ENCODE peak calls at places on chromosomes 5 and 9, in four cellular contexts. H is fibroblast of lung, T is HepG2, U is H1. N is an unnamed sample. For H3K79me2, the result is how much of the 10 kb centered on the place peaks cover.

GRCh38 chr9:124008855-124009834 is 2.4 kb upstream of the LHX2 start:
- DNase-seq in U (no peak), H (no peak), T (no peak), N (no peak)

GRCh38 chr9:93962561-93963440 is 7.6 kb upstream of the BARX1 start:
- DNase-seq in H (peak), U (no peak), T (peak), N (peak)

GRCh38 chr5:127536687-127537086 is 19.2 kb downstream of the PRRC1 start:
- DNase-seq in H (peak), T (no peak), U (no peak), N (no peak)

GRCh38 chr9:88905506-88905905 is 85.8 kb upstream of the S1PR3 start:
- DNase-seq in T (no peak), U (no peak), H (peak), N (no peak)

GRCh38 chr9:32928145-32928763 is 73.2 kb downstream of the APTX start:
- DNase-seq in H (peak), T (no peak), U (no peak), N (no peak)

GRCh38 chr5:69209607-69210006 is 20.2 kb downstream of the CENPH start:
- DNase-seq in H (no peak), T (no peak), U (no peak), N (no peak)

GRCh38 chr9:72524820-72525539 is 3.6 kb downstream of the TMC1 start:
- DNase-seq in U (peak), T (no peak), H (peak), N (peak)

GRCh38 chr5:88952344-88952743 is 69.4 kb upstream of the MEF2C start:
- DNase-seq in U (no peak), H (peak), T (no peak), N (peak)

GRCh38 chr5:172932313-172933017 is 26.8 kb upstream of the RPL26L1 start:
- DNase-seq in T (peak), U (no peak), H (peak), N (peak)

GRCh38 chr9:135526089-135526729 is 5.0 kb downstream of the LCN1 start:
- DNase-seq in H (no peak), U (no peak), T (no peak), N (no peak)

GRCh38 chr9:113349044-113349433 is 302 bp upstream of the BSPRY start:
- DNase-seq in U (no peak), T (no peak), H (no peak), N (no peak)

GRCh38 chr9:107732781-107733529 is 243.4 kb upstream of the KLF4 start:
- DNase-seq in U (no peak), T (no peak), H (peak), N (no peak)

GRCh38 chr9:120389867-120390266 is 190.1 kb downstream of the CDK5RAP2 start:
- DNase-seq in H (no peak), T (no peak), U (no peak), N (no peak)

GRCh38 chr5:3103241-3103855 is 351.9 kb upstream of the IRX2 start:
- DNase-seq in U (no peak), H (no peak), T (no peak), N (no peak)

GRCh38 chr9:113219972-113220371 is 1.1 kb downstream of the FKBP15 start:
- DNase-seq in U (no peak), H (peak), T (no peak), N (no peak)

GRCh38 chr9:14706530-14707140 is 13.4 kb upstream of the ZDHHC21 start:
- DNase-seq in H (no peak), U (no peak), T (no peak), N (no peak)

GRCh38 chr9:96612105-96612965 is 7.3 kb downstream of the CDC14B start:
- DNase-seq in H (peak), U (no peak), T (peak), N (no peak)

GRCh38 chr5:116543501-116543900 is 31.1 kb downstream of the SEMA6A start:
- DNase-seq in T (no peak), U (no peak), H (peak), N (no peak)

GRCh38 chr5:143837306-143837848 is 25.4 kb downstream of the HMHB1 start:
- DNase-seq in T (no peak), H (peak), U (no peak), N (no peak)

GRCh38 chr5:60585618-60586017 is 114.3 kb downstream of the DEPDC1B start:
- DNase-seq in T (no peak), U (no peak), H (no peak), N (no peak)

GRCh38 chr5:55141945-55142690 is 17.9 kb upstream of the GPX8 start:
- DNase-seq in H (no peak), U (no peak), T (no peak), N (no peak)

GRCh38 chr5:66769839-66770617 is 173.8 kb downstream of the MAST4 start:
- DNase-seq in T (peak), H (peak), U (peak), N (no peak)

GRCh38 chr9:33161011-33161588 is 6.0 kb downstream of the B4GALT1 start:
- DNase-seq in H (peak), U (no peak), T (no peak), N (peak)

GRCh38 chr9:27347889-27348288 is 50.9 kb upstream of the EQTN start:
- DNase-seq in H (no peak), T (no peak), U (no peak), N (no peak)

GRCh38 chr5:76367623-76368366 is 35.3 kb upstream of the IQGAP2 start:
- DNase-seq in U (no peak), T (no peak), H (no peak), N (no peak)

GRCh38 chr9:69801994-69802393 is 18.6 kb upstream of the CFAP95 start:
- DNase-seq in H (no peak), T (peak), U (no peak), N (no peak)

GRCh38 chr5:56595561-56595960 is 219.8 kb upstream of the MAP3K1 start:
- DNase-seq in U (no peak), T (no peak), H (no peak), N (no peak)

GRCh38 chr5:180620014-180620413 is 28.7 kb upstream of the SCGB3A1 start:
- DNase-seq in H (no peak), U (no peak), T (no peak), N (no peak)

DNA sequence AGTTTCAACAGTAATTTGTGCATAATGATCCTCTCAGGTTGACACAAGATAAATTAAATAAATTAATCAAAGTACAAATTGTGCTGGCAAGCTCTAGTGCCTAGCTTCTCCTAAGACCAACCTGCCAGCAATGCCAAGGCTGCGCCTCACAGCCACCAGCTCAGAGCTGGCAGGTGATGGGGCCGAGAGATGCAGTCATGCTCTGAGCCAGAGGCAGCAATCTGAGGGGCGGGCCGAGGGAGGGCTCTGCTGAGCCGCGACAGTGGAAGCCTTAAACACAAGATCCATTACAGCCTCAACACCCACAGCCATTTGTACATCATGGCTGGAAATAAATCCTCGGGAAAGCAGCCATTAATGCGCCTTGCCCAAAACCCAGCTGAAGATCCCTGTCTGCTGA is 20.3 kb downstream of the MED27 start:
- DNase-seq in T (no peak), H (no peak), U (no peak), N (no peak)
- H3K79me2 ChIP-seq in T (under half), H (under half), U (half or more), N (under half)

GRCh38 chr5:43066231-43066798 is 26.2 kb upstream of the ANXA2R start:
- DNase-seq in T (peak), U (no peak), H (peak), N (peak)
- H3K79me2 ChIP-seq in T (under half), U (under half), H (half or more), N (under half)

GRCh38 chr9:35745569-35745968 is 3.5 kb downstream of the GBA2 start:
- DNase-seq in U (no peak), H (no peak), T (no peak), N (no peak)
- H3K79me2 ChIP-seq in U (under half), H (under half), T (half or more), N (half or more)

GRCh38 chr9:20551236-20551635 is 71.1 kb downstream of the MLLT3 start:
- DNase-seq in U (no peak), T (peak), H (no peak), N (no peak)

GRCh38 chr9:20552874-20553624 is 69.2 kb downstream of the MLLT3 start:
- DNase-seq in H (peak), T (peak), U (no peak), N (no peak)

GRCh38 chr9:20551835-20552234 is 70.5 kb downstream of the MLLT3 start:
- DNase-seq in H (no peak), U (no peak), T (no peak), N (no peak)

GRCh38 chr9:20549053-20549452 is 73.2 kb downstream of the MLLT3 start:
- DNase-seq in H (no peak), T (no peak), U (no peak), N (no peak)

GRCh38 chr9:20550326-20550725 is 72.0 kb downstream of the MLLT3 start:
- DNase-seq in U (no peak), H (no peak), T (no peak), N (no peak)
- H3K79me2 ChIP-seq in U (under half), H (under half), T (under half), N (under half)

GRCh38 chr5:140147460-140147859 is 21.7 kb downstream of the IGIP start:
- DNase-seq in T (no peak), H (no peak), U (no peak), N (no peak)

GRCh38 chr5:140145223-140145622 is 19.5 kb downstream of the IGIP start:
- DNase-seq in H (no peak), U (no peak), T (no peak), N (no peak)

GRCh38 chr5:140143521-140144258 is 18.0 kb downstream of the IGIP start:
- DNase-seq in T (no peak), H (no peak), U (no peak), N (no peak)

GRCh38 chr5:140146523-140146842 is 20.7 kb downstream of the IGIP start:
- DNase-seq in T (no peak), H (no peak), U (no peak), N (no peak)

DNA sequence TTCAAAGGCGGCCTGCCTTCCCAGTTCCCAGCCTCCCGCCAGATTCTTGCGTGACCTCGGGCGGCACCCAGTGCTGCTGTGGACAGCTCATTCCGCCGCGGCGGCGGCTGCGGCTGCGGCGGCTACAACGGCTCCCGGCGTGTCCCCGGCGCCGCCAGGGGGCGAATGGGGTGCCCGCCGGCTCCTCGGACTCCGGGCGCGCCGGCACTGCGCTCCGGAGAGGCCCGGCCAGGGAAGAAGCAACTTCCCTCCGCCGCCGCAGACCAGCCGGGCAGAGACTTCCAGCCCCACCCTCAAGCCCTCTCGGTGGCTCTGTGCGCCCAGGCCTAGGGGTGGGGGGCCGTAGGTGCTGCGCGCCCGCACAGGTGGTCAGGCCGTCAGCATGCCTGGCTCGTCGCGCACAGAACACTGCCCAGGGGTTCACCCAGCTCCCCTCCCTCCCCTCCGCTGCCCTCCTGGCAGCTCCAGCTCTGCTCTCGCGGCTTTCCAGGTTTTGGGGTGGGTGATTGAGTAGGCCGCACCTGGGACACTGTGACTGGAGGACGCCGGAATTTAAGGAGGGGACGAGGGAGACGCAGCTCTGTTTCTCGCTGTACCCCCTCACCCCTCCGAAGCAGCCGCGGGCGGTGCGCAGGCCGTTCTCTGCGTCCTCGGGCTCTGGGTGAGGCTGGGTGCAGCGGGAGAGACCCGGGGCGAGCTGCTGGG is 20.2 kb downstream of the IGIP start:
- DNase-seq in U (no peak), H (peak), T (peak), N (no peak)
- H3K79me2 ChIP-seq in U (under half), H (under half), T (under half), N (under half)

DNA sequence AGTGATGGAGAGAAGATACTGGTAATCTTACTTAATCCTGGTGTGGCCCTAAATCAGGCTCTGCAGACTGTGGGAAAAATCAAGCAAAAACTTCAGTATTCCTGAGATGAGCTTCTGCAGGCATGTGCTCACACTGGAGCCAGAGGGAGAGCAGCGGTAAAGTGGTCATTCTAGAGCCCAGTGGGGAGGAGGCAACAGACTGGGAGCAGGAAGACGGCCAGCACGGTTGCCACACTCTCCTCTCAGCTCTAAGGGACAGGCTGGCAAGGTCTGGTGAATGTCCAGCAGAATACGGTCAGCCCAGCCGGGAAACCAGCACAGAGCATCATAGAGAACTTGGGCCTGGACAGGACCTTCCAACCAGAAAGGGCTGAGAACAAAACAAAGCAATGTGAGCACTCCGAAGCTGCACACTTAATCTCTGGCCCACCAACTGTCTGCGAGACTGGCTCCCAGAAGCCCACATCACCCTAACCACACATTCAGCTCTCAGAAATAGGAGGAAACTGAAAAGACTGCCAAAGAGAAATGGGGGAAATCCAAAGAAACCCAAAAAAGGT is 30.3 kb downstream of the MED27 start:
- DNase-seq in U (no peak), T (no peak), H (no peak), N (no peak)
- H3K79me2 ChIP-seq in U (under half), T (under half), H (under half), N (under half)

DNA sequence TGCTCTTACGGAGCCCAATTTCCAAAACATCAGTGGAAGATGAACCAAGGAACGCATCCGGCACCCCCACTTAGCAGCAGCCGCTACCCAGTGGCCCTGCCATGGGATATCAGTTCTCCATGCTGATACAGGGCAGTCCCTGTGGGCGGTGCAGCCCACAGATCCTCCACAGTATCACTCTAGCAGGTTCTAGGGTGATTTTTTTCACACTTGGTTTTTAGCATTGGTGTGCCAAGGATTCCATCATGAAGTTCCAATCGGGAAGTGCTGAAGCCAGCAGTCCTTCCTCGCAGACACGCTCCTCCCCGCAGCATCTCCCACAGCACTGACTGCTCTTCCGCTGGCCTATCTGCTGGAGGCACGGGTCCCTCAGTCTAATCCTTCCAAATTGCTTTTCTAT is 261.9 kb downstream of the SYK start:
- DNase-seq in H (no peak), U (no peak), T (no peak), N (no peak)
- H3K79me2 ChIP-seq in H (under half), U (under half), T (under half), N (under half)

DNA sequence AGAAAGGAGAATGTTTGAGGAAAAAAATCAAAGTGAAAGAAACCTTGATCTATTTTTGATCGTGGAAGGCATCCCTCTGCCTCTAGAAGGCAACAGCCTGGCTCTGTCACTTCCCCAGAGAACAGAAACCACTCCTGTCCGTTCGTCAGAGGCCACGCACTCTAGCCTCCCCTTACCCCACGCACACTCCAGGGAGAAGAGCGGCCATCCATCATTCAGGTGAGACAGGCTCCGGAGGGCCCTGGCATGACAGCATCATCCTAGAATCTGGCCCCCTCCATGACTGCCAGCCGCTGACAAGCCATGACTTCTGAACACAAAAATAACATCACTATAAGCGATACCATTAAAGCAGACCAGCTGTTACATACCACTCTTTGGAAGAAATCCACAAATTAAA is 135.8 kb downstream of the ROR2 start:
- DNase-seq in T (no peak), U (no peak), H (peak), N (no peak)
- H3K79me2 ChIP-seq in T (under half), U (under half), H (under half), N (under half)

GRCh38 chr9:5388026-5388806 is 48.5 kb upstream of the RLN1 start:
- DNase-seq in U (no peak), H (peak), T (no peak), N (no peak)

GRCh38 chr9:5384436-5384835 is 44.8 kb upstream of the RLN1 start:
- DNase-seq in T (no peak), U (no peak), H (no peak), N (no peak)

DNA sequence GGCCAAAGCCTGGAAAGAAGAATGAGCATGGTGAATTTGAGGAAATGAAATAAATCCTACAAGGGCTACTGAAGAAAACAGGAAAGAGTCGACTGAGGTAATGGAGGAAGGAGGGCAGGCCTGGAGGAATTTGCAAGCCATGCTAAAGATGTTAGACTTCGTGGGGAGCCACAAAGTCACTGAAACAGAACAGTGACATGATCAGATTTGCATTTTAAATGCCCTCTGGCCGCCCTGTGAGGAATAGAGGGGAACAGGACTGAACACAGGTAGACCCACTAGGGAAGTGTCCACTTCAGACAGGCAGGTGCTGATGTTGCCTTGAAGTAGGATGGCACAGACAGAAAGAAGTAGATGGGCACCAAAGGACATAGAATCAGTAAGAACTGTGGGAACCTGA is 42.8 kb upstream of the RLN1 start:
- DNase-seq in U (no peak), H (no peak), T (no peak), N (no peak)
- H3K79me2 ChIP-seq in U (under half), H (under half), T (under half), N (under half)

N was measured in HCT116.